ENCODE peak calls at places on chromosomes 13 and 19, in ten cellular contexts. M is PC-9; O is psoas muscle; H is effector memory CD4-positive, alpha-beta T cell; E is breast epithelium; T is brain microvascular endothelial cell; A is astrocyte; Y is endothelial cell of umbilical vein; G is fibroblast of lung; I is SJSA1. V is an unnamed sample.

GRCh38 chr19:18894254-18895037 is 1.5 kb downstream of the CERS1 start:
- DNase-seq in M (no peak), O (no peak), H (no peak), E (no peak), T (no peak), A (peak), Y (no peak), G (peak), I (no peak), V (no peak)

GRCh38 chr13:53758946-53759345 is 730.3 kb downstream of the OLFM4 start:
- DNase-seq in M (no peak), O (no peak), H (no peak), E (no peak), T (no peak), A (no peak), Y (no peak), G (no peak), I (no peak), V (no peak)

GRCh38 chr19:887072-887471 is 5.9 kb downstream of the MED16 start:
- DNase-seq in M (no peak), O (no peak), H (no peak), E (no peak), T (peak), A (peak), Y (no peak), G (peak), I (no peak), V (no peak)

GRCh38 chr13:109389456-109389855 is 396.9 kb downstream of the IRS2 start:
- DNase-seq in M (no peak), O (no peak), H (no peak), E (no peak), T (no peak), A (peak), Y (no peak), G (peak), I (peak), V (no peak)

GRCh38 chr19:14505488-14506239 is 9.7 kb upstream of the GIPC1 start:
- DNase-seq in M (peak), O (peak), H (peak), E (peak), T (peak), A (peak), Y (peak), G (peak), I (peak), V (peak)

GRCh38 chr13:76879211-76879875 is 6.9 kb downstream of the KCTD12 start:
- DNase-seq in M (no peak), O (peak), H (peak), E (peak), T (peak), A (peak), Y (peak), G (peak), I (no peak), V (peak)

GRCh38 chr13:112875627-112876026 is 93.4 kb upstream of the MCF2L start:
- DNase-seq in M (no peak), O (no peak), H (no peak), E (no peak), T (no peak), A (no peak), Y (no peak), G (no peak), I (no peak), V (no peak)

GRCh38 chr13:71577127-71577526 is 289.9 kb downstream of the DACH1 start:
- DNase-seq in M (peak), O (no peak), H (no peak), E (no peak), T (no peak), A (peak), Y (no peak), G (peak), I (no peak), V (no peak)

GRCh38 chr13:50713849-50714248 is 129.6 kb downstream of the DLEU7 start:
- DNase-seq in M (no peak), O (no peak), H (no peak), E (no peak), T (peak), A (peak), Y (no peak), G (peak), I (peak), V (no peak)

GRCh38 chr19:48806818-48807589 is 3.8 kb downstream of the BCAT2 start:
- DNase-seq in M (no peak), O (no peak), H (no peak), E (no peak), T (no peak), A (no peak), Y (no peak), G (peak), I (no peak), V (no peak)

GRCh38 chr13:74966814-74967213 is 515.2 kb downstream of the TBC1D4 start:
- DNase-seq in M (no peak), O (no peak), H (no peak), E (no peak), T (peak), A (peak), Y (peak), G (peak), I (no peak), V (no peak)

GRCh38 chr13:99268822-99269221 is 10.6 kb upstream of the GPR18 start:
- DNase-seq in M (no peak), O (no peak), H (no peak), E (no peak), T (no peak), A (no peak), Y (no peak), G (no peak), I (no peak), V (no peak)

GRCh38 chr19:46718157-46718933 is 1.4 kb upstream of the PRKD2 start:
- DNase-seq in M (no peak), O (no peak), H (peak), E (no peak), T (no peak), A (no peak), Y (no peak), G (no peak), I (no peak), V (no peak)

GRCh38 chr19:28168557-28168956 is 1044.4 kb downstream of the UQCRFS1 start:
- DNase-seq in M (no peak), O (no peak), H (no peak), E (no peak), T (no peak), A (peak), Y (no peak), G (peak), I (no peak), V (no peak)

GRCh38 chr19:16541526-16542044 is 652 bp downstream of the CHERP start:
- DNase-seq in M (no peak), O (no peak), H (no peak), E (no peak), T (peak), A (no peak), Y (peak), G (no peak), I (no peak), V (no peak)

GRCh38 chr19:41226053-41226873 is 7.2 kb downstream of the AXL start:
- DNase-seq in M (peak), O (peak), H (no peak), E (peak), T (peak), A (peak), Y (peak), G (peak), I (peak), V (peak)

GRCh38 chr13:22176968-22177545 is 506.2 kb downstream of the FGF9 start:
- DNase-seq in M (no peak), O (no peak), H (no peak), E (no peak), T (no peak), A (no peak), Y (no peak), G (no peak), I (no peak), V (no peak)

GRCh38 chr13:99955747-99956472 is 15.7 kb downstream of the ZIC5 start:
- DNase-seq in M (no peak), O (peak), H (no peak), E (no peak), T (peak), A (peak), Y (no peak), G (peak), I (no peak), V (no peak)

GRCh38 chr13:109871018-109871370 is 84.6 kb upstream of the IRS2 start:
- DNase-seq in M (peak), O (no peak), H (no peak), E (no peak), T (peak), A (peak), Y (no peak), G (peak), I (no peak), V (no peak)

GRCh38 chr19:45474191-45474940 is 6.6 kb downstream of the FOSB start:
- DNase-seq in M (no peak), O (no peak), H (peak), E (no peak), T (peak), A (no peak), Y (no peak), G (no peak), I (no peak), V (no peak)

GRCh38 chr13:97076898-97077297 is 82.6 kb upstream of the OXGR1 start:
- DNase-seq in M (no peak), O (no peak), H (no peak), E (no peak), T (peak), A (no peak), Y (peak), G (no peak), I (no peak), V (no peak)

GRCh38 chr19:1269478-1270167 is 491 bp downstream of the CIRBP start:
- DNase-seq in M (peak), O (peak), H (peak), E (peak), T (peak), A (peak), Y (peak), G (peak), I (peak), V (peak)

GRCh38 chr19:37877147-37877546 is 29.2 kb downstream of the WDR87 start:
- DNase-seq in M (no peak), O (no peak), H (no peak), E (no peak), T (no peak), A (no peak), Y (no peak), G (no peak), I (no peak), V (no peak)

GRCh38 chr13:51339952-51340732 is 651 bp downstream of the SERPINE3 start:
- DNase-seq in M (no peak), O (no peak), H (no peak), E (no peak), T (no peak), A (no peak), Y (no peak), G (no peak), I (no peak), V (no peak)

GRCh38 chr13:46160065-46160464 is 21.9 kb downstream of the LCP1 start:
- DNase-seq in M (no peak), O (no peak), H (no peak), E (no peak), T (no peak), A (no peak), Y (no peak), G (no peak), I (no peak), V (no peak)

GRCh38 chr13:45121421-45121820 is 1.1 kb downstream of the GTF2F2 start:
- DNase-seq in M (no peak), O (no peak), H (no peak), E (no peak), T (peak), A (no peak), Y (peak), G (peak), I (no peak), V (no peak)

GRCh38 chr13:114010401-114011101 is 36.7 kb upstream of the C13orf46 start:
- DNase-seq in M (no peak), O (peak), H (no peak), E (no peak), T (no peak), A (no peak), Y (no peak), G (no peak), I (no peak), V (no peak)

GRCh38 chr13:74128171-74128767 is 5.9 kb downstream of the KLF12 start:
- DNase-seq in M (no peak), O (no peak), H (no peak), E (no peak), T (peak), A (peak), Y (peak), G (peak), I (no peak), V (no peak)

GRCh38 chr13:47299316-47299715 is 402.5 kb upstream of the HTR2A start:
- DNase-seq in M (no peak), O (no peak), H (no peak), E (no peak), T (no peak), A (peak), Y (no peak), G (peak), I (no peak), V (no peak)

GRCh38 chr19:29836409-29836825 is 24.6 kb downstream of the CCNE1 start:
- DNase-seq in M (no peak), O (no peak), H (no peak), E (no peak), T (no peak), A (no peak), Y (no peak), G (no peak), I (no peak), V (no peak)

GRCh38 chr13:52749446-52749845 is 9.8 kb upstream of the CNMD start:
- DNase-seq in M (no peak), O (no peak), H (no peak), E (no peak), T (no peak), A (no peak), Y (no peak), G (no peak), I (no peak), V (no peak)

GRCh38 chr19:48397636-48398328 is 4.3 kb downstream of the GRIN2D start:
- DNase-seq in M (no peak), O (no peak), H (no peak), E (no peak), T (no peak), A (no peak), Y (no peak), G (no peak), I (no peak), V (no peak)

GRCh38 chr13:91747164-91747563 is 348.7 kb downstream of the GPC5 start:
- DNase-seq in M (no peak), O (no peak), H (no peak), E (no peak), T (no peak), A (no peak), Y (no peak), G (no peak), I (no peak), V (no peak)

GRCh38 chr19:41612483-41612882 is 14.4 kb downstream of the CEACAM4 start:
- DNase-seq in M (no peak), O (no peak), H (no peak), E (no peak), T (no peak), A (no peak), Y (no peak), G (no peak), I (no peak), V (no peak)

GRCh38 chr19:40539070-40539469 is 37.6 kb upstream of the SHKBP1 start:
- DNase-seq in M (no peak), O (no peak), H (no peak), E (no peak), T (no peak), A (no peak), Y (no peak), G (no peak), I (no peak), V (no peak)

GRCh38 chr19:53942001-53942786 is 20.5 kb upstream of the CACNG8 start:
- DNase-seq in M (no peak), O (no peak), H (no peak), E (no peak), T (peak), A (no peak), Y (peak), G (no peak), I (no peak), V (peak)

GRCh38 chr19:58560007-58560887 is 1.8 kb upstream of the UBE2M start:
- DNase-seq in M (no peak), O (no peak), H (no peak), E (no peak), T (no peak), A (no peak), Y (no peak), G (no peak), I (no peak), V (no peak)

GRCh38 chr19:7832781-7833180 is 2.8 kb downstream of the EVI5L start:
- DNase-seq in M (no peak), O (no peak), H (no peak), E (no peak), T (no peak), A (no peak), Y (peak), G (no peak), I (no peak), V (no peak)

GRCh38 chr19:39111593-39112199 is 13.9 kb upstream of the PAK4 start:
- DNase-seq in M (peak), O (no peak), H (no peak), E (no peak), T (no peak), A (no peak), Y (no peak), G (no peak), I (no peak), V (no peak)

GRCh38 chr13:24081388-24081787 is 79.1 kb upstream of the SPATA13 start:
- DNase-seq in M (no peak), O (no peak), H (no peak), E (no peak), T (peak), A (no peak), Y (no peak), G (no peak), I (no peak), V (no peak)

DNA sequence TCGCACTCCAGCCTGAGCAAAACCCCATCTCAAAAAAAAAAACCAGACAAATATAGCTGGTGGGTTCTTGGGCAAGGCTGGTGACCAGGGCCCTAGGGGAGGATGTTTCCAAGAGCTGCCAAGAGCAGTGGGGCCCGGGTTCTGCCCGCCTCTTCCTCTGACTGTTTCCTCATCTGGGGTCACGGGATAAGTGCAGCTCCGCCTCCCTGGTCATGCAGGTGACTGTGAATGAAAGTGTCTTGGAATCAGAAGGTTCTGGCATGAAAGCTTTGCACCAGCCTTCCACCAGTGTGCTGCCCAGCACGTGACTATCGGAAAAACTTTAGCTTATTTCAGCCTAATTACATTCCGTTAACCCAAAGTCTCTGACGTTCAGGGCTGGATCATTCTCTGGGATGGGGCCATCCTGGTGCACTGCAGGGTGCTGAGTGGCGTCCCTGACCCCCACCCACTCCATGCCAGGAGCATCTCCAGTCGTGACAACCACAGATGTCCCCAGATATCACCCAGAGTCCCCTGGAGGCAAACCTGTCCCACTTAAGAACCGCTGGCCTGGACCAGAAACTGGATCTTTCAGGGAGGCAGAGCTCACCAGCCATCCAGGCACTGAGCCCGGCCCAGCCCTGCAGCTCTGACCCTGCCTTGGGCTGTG is 85.6 kb downstream of the GNG7 start:
- DNase-seq in M (no peak), O (no peak), H (no peak), E (no peak), T (no peak), A (no peak), Y (no peak), G (no peak), I (no peak), V (no peak)
- H3K27ac ChIP-seq in M (no peak), O (no peak), H (no peak), E (peak), T (no peak), A (no peak), Y (no peak), G (no peak), I (no peak), V (no peak)

GRCh38 chr19:2436384-2436783 is 9.0 kb upstream of the TIMM13 start:
- DNase-seq in M (no peak), O (no peak), H (no peak), E (no peak), T (no peak), A (no peak), Y (no peak), G (no peak), I (no peak), V (no peak)
- H3K27ac ChIP-seq in M (no peak), O (no peak), H (no peak), E (no peak), T (no peak), A (no peak), Y (no peak), G (no peak), I (no peak), V (no peak)

GRCh38 chr13:30796833-30797601 is 61.7 kb downstream of the ALOX5AP start:
- DNase-seq in M (no peak), O (no peak), H (no peak), E (peak), T (peak), A (peak), Y (peak), G (peak), I (no peak), V (no peak)

GRCh38 chr13:30798776-30799625 is 63.7 kb downstream of the ALOX5AP start:
- DNase-seq in M (no peak), O (no peak), H (no peak), E (no peak), T (no peak), A (peak), Y (peak), G (peak), I (peak), V (no peak)

GRCh38 chr13:30800107-30800506 is 64.8 kb downstream of the ALOX5AP start:
- DNase-seq in M (no peak), O (no peak), H (no peak), E (no peak), T (no peak), A (no peak), Y (no peak), G (no peak), I (no peak), V (no peak)

GRCh38 chr13:30797847-30798246 is 62.5 kb downstream of the ALOX5AP start:
- DNase-seq in M (no peak), O (no peak), H (no peak), E (no peak), T (no peak), A (no peak), Y (no peak), G (no peak), I (no peak), V (no peak)

GRCh38 chr13:30796132-30796832 is 60.9 kb downstream of the ALOX5AP start:
- DNase-seq in M (peak), O (no peak), H (no peak), E (peak), T (peak), A (peak), Y (peak), G (peak), I (peak), V (no peak)
- H3K27ac ChIP-seq in M (peak), O (no peak), H (no peak), E (peak), T (peak), A (peak), Y (no peak), G (no peak), I (peak), V (no peak)

DNA sequence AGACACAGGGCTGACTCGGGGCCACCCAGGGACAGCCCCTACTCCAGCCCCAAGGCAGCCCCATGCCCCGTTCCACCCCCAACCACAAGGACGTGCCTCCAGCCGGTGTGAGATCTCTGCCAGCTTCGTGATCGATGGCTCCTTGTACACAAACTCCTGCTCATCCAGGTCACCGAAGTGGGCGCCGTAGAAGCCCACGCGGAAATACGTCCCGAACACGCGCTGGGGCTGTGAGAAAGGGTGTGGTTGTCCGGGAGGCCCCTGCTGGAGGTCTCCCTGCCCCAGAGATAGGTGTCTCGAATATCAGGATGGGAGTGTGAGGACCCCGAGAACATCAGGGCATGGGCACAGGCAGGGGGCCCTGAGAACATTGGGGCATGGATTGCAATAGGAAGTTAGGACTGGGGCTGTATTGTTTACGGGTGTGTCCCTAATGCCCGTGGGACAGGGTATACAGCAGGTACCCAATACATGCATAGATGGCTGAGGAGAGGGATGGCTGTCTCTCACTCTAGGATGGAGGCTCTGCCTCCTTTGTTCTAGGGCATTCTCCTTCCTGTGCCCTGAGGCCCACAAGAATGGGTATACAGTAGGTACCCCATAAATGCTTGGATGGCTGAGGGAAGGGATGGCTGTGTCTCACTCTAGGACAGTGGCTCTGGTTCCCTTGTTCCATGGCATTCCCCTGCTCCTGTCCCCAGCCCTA is 5.3 kb upstream of the KANK2 start:
- DNase-seq in M (no peak), O (no peak), H (no peak), E (no peak), T (no peak), A (no peak), Y (no peak), G (no peak), I (no peak), V (no peak)
- H3K27ac ChIP-seq in M (no peak), O (peak), H (no peak), E (peak), T (no peak), A (no peak), Y (peak), G (peak), I (peak), V (no peak)